ENCODE peak calls at places on chromosomes 7 and 10, in five cellular contexts. One of them, this sample, is unnamed.

GRCh38 chr7:156445997-156446761 is 194.4 kb upstream of the RNF32 start:
- DNase-seq in H1: no peak
- DNase-seq in endothelial cell of umbilical vein: no peak
- DNase-seq in stomach: no peak
- DNase-seq in spleen: peak
- DNase-seq in this sample: no peak

GRCh38 chr7:80249619-80250305 is 115.1 kb downstream of the GNAI1 start:
- DNase-seq in stomach: no peak
- DNase-seq in spleen: no peak
- DNase-seq in endothelial cell of umbilical vein: no peak
- DNase-seq in H1: no peak
- DNase-seq in this sample: no peak

GRCh38 chr10:117860823-117861222 is 185.9 kb downstream of the RAB11FIP2 start:
- DNase-seq in spleen: no peak
- DNase-seq in stomach: no peak
- DNase-seq in H1: no peak
- DNase-seq in endothelial cell of umbilical vein: peak
- DNase-seq in this sample: no peak

GRCh38 chr10:75924309-75924920 is 493.0 kb downstream of the LRMDA start:
- DNase-seq in stomach: no peak
- DNase-seq in spleen: no peak
- DNase-seq in endothelial cell of umbilical vein: no peak
- DNase-seq in H1: no peak
- DNase-seq in this sample: no peak

GRCh38 chr10:96268341-96268909 is 2.9 kb downstream of the BLNK start:
- DNase-seq in endothelial cell of umbilical vein: no peak
- DNase-seq in spleen: no peak
- DNase-seq in H1: no peak
- DNase-seq in stomach: no peak
- DNase-seq in this sample: no peak

GRCh38 chr10:70931168-70931805 is 42.9 kb upstream of the PCBD1 start:
- DNase-seq in spleen: no peak
- DNase-seq in endothelial cell of umbilical vein: no peak
- DNase-seq in stomach: no peak
- DNase-seq in H1: no peak
- DNase-seq in this sample: peak

GRCh38 chr7:129503725-129504124 is 1.4 kb downstream of the SMKR1 start:
- DNase-seq in endothelial cell of umbilical vein: no peak
- DNase-seq in stomach: peak
- DNase-seq in H1: no peak
- DNase-seq in spleen: no peak
- DNase-seq in this sample: no peak

GRCh38 chr7:1033546-1034145 is 10.7 kb upstream of the GPR146 start:
- DNase-seq in endothelial cell of umbilical vein: no peak
- DNase-seq in stomach: no peak
- DNase-seq in spleen: peak
- DNase-seq in H1: no peak
- DNase-seq in this sample: no peak

GRCh38 chr7:30276203-30276900 is 8.0 kb upstream of the ZNRF2 start:
- DNase-seq in endothelial cell of umbilical vein: peak
- DNase-seq in H1: peak
- DNase-seq in stomach: peak
- DNase-seq in spleen: no peak
- DNase-seq in this sample: no peak

GRCh38 chr10:24240001-24240751 is 31.2 kb downstream of the KIAA1217 start:
- DNase-seq in stomach: no peak
- DNase-seq in H1: no peak
- DNase-seq in endothelial cell of umbilical vein: no peak
- DNase-seq in spleen: no peak
- DNase-seq in this sample: peak

GRCh38 chr7:12052211-12052610 is 158.9 kb upstream of the TMEM106B start:
- DNase-seq in endothelial cell of umbilical vein: no peak
- DNase-seq in H1: no peak
- DNase-seq in stomach: no peak
- DNase-seq in spleen: no peak
- DNase-seq in this sample: no peak

GRCh38 chr10:18450298-18450697 is 201.1 kb downstream of the NSUN6 start:
- DNase-seq in stomach: no peak
- DNase-seq in endothelial cell of umbilical vein: no peak
- DNase-seq in H1: no peak
- DNase-seq in spleen: no peak
- DNase-seq in this sample: no peak

GRCh38 chr7:24029068-24029467 is 254.9 kb upstream of the NPY start:
- DNase-seq in stomach: no peak
- DNase-seq in H1: no peak
- DNase-seq in spleen: no peak
- DNase-seq in endothelial cell of umbilical vein: no peak
- DNase-seq in this sample: no peak

GRCh38 chr7:94423865-94424264 is 29.2 kb downstream of the COL1A2 start:
- DNase-seq in endothelial cell of umbilical vein: no peak
- DNase-seq in stomach: no peak
- DNase-seq in H1: no peak
- DNase-seq in spleen: no peak
- DNase-seq in this sample: no peak

GRCh38 chr7:115984105-115984504 is 46.5 kb downstream of the TFEC start:
- DNase-seq in H1: no peak
- DNase-seq in spleen: no peak
- DNase-seq in stomach: no peak
- DNase-seq in endothelial cell of umbilical vein: no peak
- DNase-seq in this sample: no peak

GRCh38 chr10:75408512-75408881 is 6.9 kb upstream of the ZNF503 start:
- DNase-seq in spleen: no peak
- DNase-seq in endothelial cell of umbilical vein: no peak
- DNase-seq in stomach: no peak
- DNase-seq in H1: peak
- DNase-seq in this sample: peak

GRCh38 chr7:42940985-42941847 is 9.0 kb downstream of the MRPL32 start:
- DNase-seq in H1: peak
- DNase-seq in spleen: peak
- DNase-seq in endothelial cell of umbilical vein: peak
- DNase-seq in stomach: peak
- DNase-seq in this sample: peak

GRCh38 chr7:126026421-126027088 is 1096.9 kb upstream of the POT1 start:
- DNase-seq in spleen: no peak
- DNase-seq in stomach: no peak
- DNase-seq in H1: no peak
- DNase-seq in endothelial cell of umbilical vein: no peak
- DNase-seq in this sample: no peak

GRCh38 chr10:119305860-119306513 is 98.6 kb downstream of the GRK5 start:
- DNase-seq in H1: no peak
- DNase-seq in endothelial cell of umbilical vein: peak
- DNase-seq in stomach: peak
- DNase-seq in spleen: peak
- DNase-seq in this sample: no peak

GRCh38 chr10:95327367-95327766 is 36.6 kb upstream of the PDLIM1 start:
- DNase-seq in endothelial cell of umbilical vein: no peak
- DNase-seq in spleen: no peak
- DNase-seq in H1: no peak
- DNase-seq in stomach: peak
- DNase-seq in this sample: peak

GRCh38 chr7:32890553-32891045 is 961 bp downstream of the KBTBD2 start:
- DNase-seq in stomach: no peak
- DNase-seq in endothelial cell of umbilical vein: no peak
- DNase-seq in H1: no peak
- DNase-seq in spleen: no peak
- DNase-seq in this sample: peak

GRCh38 chr7:39810710-39811109 is 139.3 kb upstream of the CDK13 start:
- DNase-seq in endothelial cell of umbilical vein: no peak
- DNase-seq in stomach: no peak
- DNase-seq in H1: no peak
- DNase-seq in spleen: no peak
- DNase-seq in this sample: no peak

GRCh38 chr7:132034748-132035416 is 478.5 kb upstream of the PODXL start:
- DNase-seq in spleen: no peak
- DNase-seq in stomach: no peak
- DNase-seq in endothelial cell of umbilical vein: no peak
- DNase-seq in H1: no peak
- DNase-seq in this sample: no peak

DNA sequence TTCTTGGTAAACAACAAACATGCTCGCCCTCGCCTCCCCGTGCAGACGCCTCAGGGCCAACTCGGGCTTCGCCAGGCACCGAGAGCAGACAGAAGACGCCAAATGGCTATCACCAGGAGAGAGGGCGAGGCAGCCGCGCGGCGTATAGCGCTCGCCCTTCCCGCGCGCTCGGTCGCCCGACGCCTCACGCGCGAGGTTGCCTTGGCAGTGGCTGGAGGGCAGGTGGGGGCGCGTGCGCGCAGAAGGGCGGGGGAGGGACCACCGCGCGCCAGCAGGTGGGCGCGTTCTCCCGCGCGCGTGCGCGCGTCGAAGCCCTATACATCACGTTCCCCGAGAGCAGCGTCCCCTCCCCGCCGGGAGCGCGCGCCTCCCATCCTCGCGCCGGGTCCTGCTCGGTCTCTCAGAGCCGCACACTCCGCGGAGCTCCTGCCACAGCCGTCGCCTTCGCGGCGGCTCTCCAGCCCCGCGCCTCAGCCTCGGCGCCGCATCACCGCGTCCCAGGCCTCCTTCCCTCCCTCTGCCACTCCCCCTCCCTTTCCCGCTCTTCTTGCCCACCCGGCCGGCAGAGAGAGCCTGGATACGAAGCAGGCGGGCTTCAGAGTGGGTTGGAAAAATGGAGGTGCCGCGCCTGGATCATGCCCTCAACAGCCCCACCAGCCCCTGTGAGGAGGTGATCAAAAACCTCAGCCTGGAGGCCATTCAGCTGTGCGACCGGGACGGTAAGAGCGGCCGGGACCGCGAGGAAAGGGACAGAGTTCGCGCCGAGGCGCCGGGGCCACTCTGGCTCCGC is at the start of gene PHYHIPL:
- DNase-seq in stomach: no peak
- DNase-seq in H1: peak
- DNase-seq in spleen: peak
- DNase-seq in endothelial cell of umbilical vein: no peak
- DNase-seq in this sample: peak
- TF ChIP-seq POLR2AphosphoS5 in stomach: no peak
- TF ChIP-seq POLR2AphosphoS5 in H1: no peak
- TF ChIP-seq POLR2AphosphoS5 in spleen: no peak
- TF ChIP-seq POLR2AphosphoS5 in endothelial cell of umbilical vein: no peak
- TF ChIP-seq POLR2AphosphoS5 in this sample: no peak

GRCh38 chr10:29533696-29534285 is 101.0 kb downstream of the SVIL start:
- DNase-seq in stomach: no peak
- DNase-seq in H1: no peak
- DNase-seq in spleen: no peak
- DNase-seq in endothelial cell of umbilical vein: no peak
- DNase-seq in this sample: no peak
- TF ChIP-seq CTCF in stomach: no peak
- TF ChIP-seq CTCF in H1: no peak
- TF ChIP-seq CTCF in spleen: no peak
- TF ChIP-seq CTCF in endothelial cell of umbilical vein: no peak
- TF ChIP-seq CTCF in this sample: peak

GRCh38 chr10:72218756-72219155 is 2.7 kb upstream of the ASCC1 start:
- DNase-seq in spleen: no peak
- DNase-seq in stomach: no peak
- DNase-seq in endothelial cell of umbilical vein: no peak
- DNase-seq in H1: no peak
- DNase-seq in this sample: no peak

GRCh38 chr10:72220637-72221036 is 4.6 kb upstream of the ASCC1 start:
- DNase-seq in spleen: no peak
- DNase-seq in endothelial cell of umbilical vein: no peak
- DNase-seq in stomach: no peak
- DNase-seq in H1: no peak
- DNase-seq in this sample: no peak

GRCh38 chr10:72215611-72216549 is at the start of the genes ANAPC16 and ASCC1:
- DNase-seq in endothelial cell of umbilical vein: peak
- DNase-seq in stomach: peak
- DNase-seq in spleen: peak
- DNase-seq in H1: peak
- DNase-seq in this sample: peak

GRCh38 chr10:72219229-72219814 is 3.2 kb upstream of the ASCC1 start:
- DNase-seq in stomach: no peak
- DNase-seq in spleen: no peak
- DNase-seq in endothelial cell of umbilical vein: no peak
- DNase-seq in H1: no peak
- DNase-seq in this sample: no peak

GRCh38 chr10:72218329-72218728 is 2.3 kb upstream of the ASCC1 start:
- DNase-seq in H1: no peak
- DNase-seq in spleen: no peak
- DNase-seq in stomach: no peak
- DNase-seq in endothelial cell of umbilical vein: no peak
- DNase-seq in this sample: no peak
- H3K4me3 ChIP-seq in H1: no peak
- H3K4me3 ChIP-seq in spleen: peak
- H3K4me3 ChIP-seq in stomach: no peak
- H3K4me3 ChIP-seq in endothelial cell of umbilical vein: no peak
- H3K4me3 ChIP-seq in this sample: no peak

GRCh38 chr7:2523941-2524807 is 4.6 kb downstream of the LFNG start:
- DNase-seq in stomach: peak
- DNase-seq in H1: peak
- DNase-seq in spleen: peak
- DNase-seq in endothelial cell of umbilical vein: peak
- DNase-seq in this sample: peak
- TF ChIP-seq POLR2AphosphoS5 in stomach: peak
- TF ChIP-seq POLR2AphosphoS5 in H1: no peak
- TF ChIP-seq POLR2AphosphoS5 in spleen: peak
- TF ChIP-seq POLR2AphosphoS5 in endothelial cell of umbilical vein: peak
- TF ChIP-seq POLR2AphosphoS5 in this sample: peak

DNA sequence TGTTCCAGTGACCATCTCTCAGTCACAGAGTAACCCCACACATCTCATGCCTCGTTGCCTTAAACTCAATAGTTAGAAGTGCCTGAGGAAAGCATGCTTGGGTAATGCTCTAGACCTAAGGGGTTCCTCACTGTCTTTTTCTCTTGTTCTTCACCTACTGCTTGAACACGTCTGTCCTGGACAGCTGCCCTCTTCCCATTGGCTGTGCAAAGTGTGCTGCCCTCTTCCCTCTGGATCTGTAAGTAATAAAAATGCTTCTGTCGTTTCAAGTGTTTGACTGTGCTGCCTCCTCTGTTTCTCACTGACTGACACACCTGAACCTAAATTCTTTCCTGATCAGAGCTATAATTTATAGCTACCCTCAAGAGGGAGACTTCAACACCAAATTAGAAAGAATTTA is 494.4 kb upstream of the GRM3 start:
- DNase-seq in stomach: no peak
- DNase-seq in H1: no peak
- DNase-seq in endothelial cell of umbilical vein: no peak
- DNase-seq in spleen: no peak
- DNase-seq in this sample: no peak
- TF ChIP-seq CTCF in stomach: no peak
- TF ChIP-seq CTCF in H1: no peak
- TF ChIP-seq CTCF in endothelial cell of umbilical vein: no peak
- TF ChIP-seq CTCF in spleen: no peak
- TF ChIP-seq CTCF in this sample: no peak